ENCODE peak calls at places on chromosomes 13 and 19, in six cellular contexts. K is progenitor cell of endocrine pancreas, V is amniotic epithelial cell, B is T-helper 2 cell, H is amniotic stem cell, Z is adrenal gland. N is an unnamed sample.
A peak's percentile ranks its signal among the peaks of the same experiment; 100 is the strongest.

GRCh38 chr19:16447015-16447384 is 24.8 kb downstream of the EPS15L1 start:
- DNase-seq in K (no peak), V (peak; percentile 97), B (peak; percentile 57), H (peak; percentile 65), Z (peak; percentile 89), N (no peak)

GRCh38 chr19:1651061-1651547 is 1.3 kb downstream of the TCF3 start:
- DNase-seq in K (no peak), V (no peak), B (peak; percentile 71), H (no peak), Z (no peak), N (no peak)

GRCh38 chr19:33242911-33243310 is 17.3 kb upstream of the SLC7A10 start:
- DNase-seq in K (no peak), V (no peak), B (no peak), H (no peak), Z (no peak), N (no peak)

GRCh38 chr13:111925146-111925875 is 141.6 kb upstream of the SOX1 start:
- DNase-seq in K (no peak), V (no peak), B (no peak), H (no peak), Z (no peak), N (no peak)

GRCh38 chr19:5340637-5341447 is at the start of gene PTPRS:
- DNase-seq in K (peak; percentile 85), V (peak; percentile 52), B (peak; percentile 33), H (peak; percentile 50), Z (peak; percentile 73), N (peak; percentile 95)

GRCh38 chr19:33293255-33294057 is 8.9 kb downstream of the CEBPA start:
- DNase-seq in K (no peak), V (peak; percentile 88), B (no peak), H (no peak), Z (no peak), N (no peak)

GRCh38 chr19:58328999-58329398 is 2.2 kb downstream of the ZSCAN22 start:
- DNase-seq in K (peak; percentile 28), V (no peak), B (no peak), H (no peak), Z (no peak), N (no peak)

GRCh38 chr19:13241321-13242104 is 91.3 kb downstream of the IER2 start:
- DNase-seq in K (no peak), V (no peak), B (no peak), H (no peak), Z (no peak), N (no peak)

GRCh38 chr19:34274827-34275625 is 20.7 kb downstream of the GARRE1 start:
- DNase-seq in K (no peak), V (peak; percentile 95), B (no peak), H (peak; percentile 76), Z (no peak), N (no peak)

GRCh38 chr13:98442391-98443230 is 134.3 kb downstream of the STK24 start:
- DNase-seq in K (no peak), V (no peak), B (no peak), H (no peak), Z (no peak), N (no peak)

GRCh38 chr19:49767380-49767779 is 579 bp downstream of the AP2A1 start:
- DNase-seq in K (no peak), V (no peak), B (no peak), H (no peak), Z (no peak), N (no peak)

GRCh38 chr19:23956051-23956450 is 41.4 kb downstream of the ZNF726 start:
- DNase-seq in K (no peak), V (no peak), B (no peak), H (no peak), Z (no peak), N (no peak)

GRCh38 chr19:709196-709964 is 645 bp downstream of the PALM start:
- DNase-seq in K (no peak), V (no peak), B (no peak), H (no peak), Z (no peak), N (no peak)

GRCh38 chr13:100528353-100528752 is 60.2 kb downstream of the GGACT start:
- DNase-seq in K (no peak), V (no peak), B (no peak), H (no peak), Z (no peak), N (no peak)